ENCODE peak calls at places on chromosomes 3 and 15, in ten cellular contexts. One of them, this sample, is unnamed.

GRCh38 chr3:55647086-55647485 is 160.0 kb upstream of the WNT5A start:
- DNase-seq in ELR: no peak
- DNase-seq in activated naive CD8-positive, alpha-beta T cell treated with anti-CD3 and anti-CD28 coated beads for 36 hours: no peak
- DNase-seq in H9: no peak
- DNase-seq in naive thymus-derived CD8-positive, alpha-beta T cell: no peak
- DNase-seq in CD4-positive, alpha-beta T cell: no peak
- DNase-seq in MG63: no peak
- DNase-seq in activated gamma-delta T cell treated with anti-CD3 and anti-CD28 coated beads, Interleukin-2, amount 50 U/mL, for 16 hours: no peak
- DNase-seq in germinal center: no peak
- DNase-seq in HEK293T: no peak
- DNase-seq in this sample: no peak

GRCh38 chr15:24761704-24762302 is 86.2 kb downstream of the NPAP1 start:
- DNase-seq in H9: no peak
- DNase-seq in ELR: peak
- DNase-seq in CD4-positive, alpha-beta T cell: no peak
- DNase-seq in activated naive CD8-positive, alpha-beta T cell treated with anti-CD3 and anti-CD28 coated beads for 36 hours: no peak
- DNase-seq in activated gamma-delta T cell treated with anti-CD3 and anti-CD28 coated beads, Interleukin-2, amount 50 U/mL, for 16 hours: no peak
- DNase-seq in HEK293T: no peak
- DNase-seq in germinal center: no peak
- DNase-seq in naive thymus-derived CD8-positive, alpha-beta T cell: no peak
- DNase-seq in MG63: no peak
- DNase-seq in this sample: no peak

GRCh38 chr15:96347181-96348111 is 16.9 kb downstream of the NR2F2 start:
- DNase-seq in CD4-positive, alpha-beta T cell: no peak
- DNase-seq in HEK293T: no peak
- DNase-seq in ELR: no peak
- DNase-seq in naive thymus-derived CD8-positive, alpha-beta T cell: no peak
- DNase-seq in activated gamma-delta T cell treated with anti-CD3 and anti-CD28 coated beads, Interleukin-2, amount 50 U/mL, for 16 hours: no peak
- DNase-seq in H9: peak
- DNase-seq in activated naive CD8-positive, alpha-beta T cell treated with anti-CD3 and anti-CD28 coated beads for 36 hours: no peak
- DNase-seq in germinal center: no peak
- DNase-seq in MG63: no peak
- DNase-seq in this sample: no peak

GRCh38 chr15:67156426-67156825 is 91.0 kb downstream of the SMAD3 start:
- DNase-seq in germinal center: no peak
- DNase-seq in MG63: no peak
- DNase-seq in activated naive CD8-positive, alpha-beta T cell treated with anti-CD3 and anti-CD28 coated beads for 36 hours: no peak
- DNase-seq in H9: no peak
- DNase-seq in CD4-positive, alpha-beta T cell: no peak
- DNase-seq in ELR: no peak
- DNase-seq in naive thymus-derived CD8-positive, alpha-beta T cell: no peak
- DNase-seq in activated gamma-delta T cell treated with anti-CD3 and anti-CD28 coated beads, Interleukin-2, amount 50 U/mL, for 16 hours: no peak
- DNase-seq in HEK293T: no peak
- DNase-seq in this sample: no peak

GRCh38 chr3:65303431-65303830 is 615.6 kb upstream of the ADAMTS9 start:
- DNase-seq in ELR: no peak
- DNase-seq in H9: no peak
- DNase-seq in HEK293T: no peak
- DNase-seq in naive thymus-derived CD8-positive, alpha-beta T cell: no peak
- DNase-seq in activated naive CD8-positive, alpha-beta T cell treated with anti-CD3 and anti-CD28 coated beads for 36 hours: no peak
- DNase-seq in germinal center: no peak
- DNase-seq in activated gamma-delta T cell treated with anti-CD3 and anti-CD28 coated beads, Interleukin-2, amount 50 U/mL, for 16 hours: no peak
- DNase-seq in CD4-positive, alpha-beta T cell: no peak
- DNase-seq in MG63: no peak
- DNase-seq in this sample: no peak

GRCh38 chr3:117665311-117665710 is 955.7 kb downstream of the TUSC7 start:
- DNase-seq in MG63: no peak
- DNase-seq in naive thymus-derived CD8-positive, alpha-beta T cell: no peak
- DNase-seq in ELR: no peak
- DNase-seq in activated gamma-delta T cell treated with anti-CD3 and anti-CD28 coated beads, Interleukin-2, amount 50 U/mL, for 16 hours: no peak
- DNase-seq in HEK293T: no peak
- DNase-seq in H9: no peak
- DNase-seq in germinal center: no peak
- DNase-seq in activated naive CD8-positive, alpha-beta T cell treated with anti-CD3 and anti-CD28 coated beads for 36 hours: no peak
- DNase-seq in CD4-positive, alpha-beta T cell: no peak
- DNase-seq in this sample: no peak

GRCh38 chr15:74896316-74896715 is 6.5 kb downstream of the MPI start:
- DNase-seq in CD4-positive, alpha-beta T cell: no peak
- DNase-seq in naive thymus-derived CD8-positive, alpha-beta T cell: no peak
- DNase-seq in MG63: no peak
- DNase-seq in activated naive CD8-positive, alpha-beta T cell treated with anti-CD3 and anti-CD28 coated beads for 36 hours: no peak
- DNase-seq in activated gamma-delta T cell treated with anti-CD3 and anti-CD28 coated beads, Interleukin-2, amount 50 U/mL, for 16 hours: no peak
- DNase-seq in germinal center: no peak
- DNase-seq in ELR: no peak
- DNase-seq in H9: no peak
- DNase-seq in HEK293T: no peak
- DNase-seq in this sample: no peak

GRCh38 chr3:194194051-194194756 is 58.3 kb downstream of the HES1 start:
- DNase-seq in HEK293T: no peak
- DNase-seq in H9: no peak
- DNase-seq in MG63: no peak
- DNase-seq in CD4-positive, alpha-beta T cell: no peak
- DNase-seq in ELR: no peak
- DNase-seq in activated naive CD8-positive, alpha-beta T cell treated with anti-CD3 and anti-CD28 coated beads for 36 hours: peak
- DNase-seq in naive thymus-derived CD8-positive, alpha-beta T cell: no peak
- DNase-seq in germinal center: peak
- DNase-seq in activated gamma-delta T cell treated with anti-CD3 and anti-CD28 coated beads, Interleukin-2, amount 50 U/mL, for 16 hours: no peak
- DNase-seq in this sample: no peak

GRCh38 chr15:59157840-59158700 is 48.6 kb upstream of the LDHAL6B start:
- DNase-seq in germinal center: no peak
- DNase-seq in ELR: no peak
- DNase-seq in activated gamma-delta T cell treated with anti-CD3 and anti-CD28 coated beads, Interleukin-2, amount 50 U/mL, for 16 hours: no peak
- DNase-seq in MG63: no peak
- DNase-seq in H9: no peak
- DNase-seq in activated naive CD8-positive, alpha-beta T cell treated with anti-CD3 and anti-CD28 coated beads for 36 hours: no peak
- DNase-seq in naive thymus-derived CD8-positive, alpha-beta T cell: no peak
- DNase-seq in CD4-positive, alpha-beta T cell: no peak
- DNase-seq in HEK293T: no peak
- DNase-seq in this sample: no peak

GRCh38 chr3:37751967-37752660 is 109.6 kb upstream of the CTDSPL start:
- DNase-seq in HEK293T: no peak
- DNase-seq in activated gamma-delta T cell treated with anti-CD3 and anti-CD28 coated beads, Interleukin-2, amount 50 U/mL, for 16 hours: no peak
- DNase-seq in CD4-positive, alpha-beta T cell: no peak
- DNase-seq in ELR: no peak
- DNase-seq in naive thymus-derived CD8-positive, alpha-beta T cell: no peak
- DNase-seq in H9: no peak
- DNase-seq in germinal center: no peak
- DNase-seq in MG63: no peak
- DNase-seq in activated naive CD8-positive, alpha-beta T cell treated with anti-CD3 and anti-CD28 coated beads for 36 hours: no peak
- DNase-seq in this sample: no peak

GRCh38 chr3:70064194-70064787 is 64.8 kb downstream of the SAMMSON start:
- DNase-seq in activated gamma-delta T cell treated with anti-CD3 and anti-CD28 coated beads, Interleukin-2, amount 50 U/mL, for 16 hours: no peak
- DNase-seq in H9: no peak
- DNase-seq in activated naive CD8-positive, alpha-beta T cell treated with anti-CD3 and anti-CD28 coated beads for 36 hours: no peak
- DNase-seq in CD4-positive, alpha-beta T cell: no peak
- DNase-seq in naive thymus-derived CD8-positive, alpha-beta T cell: no peak
- DNase-seq in MG63: no peak
- DNase-seq in germinal center: peak
- DNase-seq in HEK293T: peak
- DNase-seq in ELR: peak
- DNase-seq in this sample: no peak

GRCh38 chr3:11624704-11625375 is 18.9 kb downstream of the VGLL4 start:
- DNase-seq in HEK293T: no peak
- DNase-seq in H9: no peak
- DNase-seq in CD4-positive, alpha-beta T cell: no peak
- DNase-seq in ELR: no peak
- DNase-seq in activated gamma-delta T cell treated with anti-CD3 and anti-CD28 coated beads, Interleukin-2, amount 50 U/mL, for 16 hours: no peak
- DNase-seq in germinal center: no peak
- DNase-seq in naive thymus-derived CD8-positive, alpha-beta T cell: no peak
- DNase-seq in activated naive CD8-positive, alpha-beta T cell treated with anti-CD3 and anti-CD28 coated beads for 36 hours: peak
- DNase-seq in MG63: no peak
- DNase-seq in this sample: no peak

This sample was measured in natural killer cell treated with Interleukin-12 subunit alpha and Interleukin-12 subunit beta and Interleukin-15 and Interleukin-18, amount 100 ng/mL, for 72 hours.